ENCODE peak calls at places on chromosome 11, in four cellular contexts. V, O, R and N are unnamed samples.
A peak's percentile ranks its signal among the peaks of the same experiment; 100 is the strongest.

GRCh38 chr11:66317322-66317765 is 500 bp upstream of the CD248 start:
- DNase-seq in V (no peak), O (no peak), R (no peak), N (no peak)

GRCh38 chr11:61429346-61429690 is 457 bp downstream of the CPSF7 start:
- DNase-seq in V (peak; percentile 73), O (peak; percentile 1), R (peak; percentile 69), N (peak; percentile 49)

GRCh38 chr11:126628790-126629621 is 273.5 kb downstream of the ST3GAL4 start:
- DNase-seq in V (no peak), O (no peak), R (no peak), N (no peak)

GRCh38 chr11:66686100-66686785 is 8.6 kb upstream of the RBM4B start:
- DNase-seq in V (no peak), O (no peak), R (no peak), N (no peak)

GRCh38 chr11:70212227-70212811 is 9.2 kb downstream of the FADD start:
- DNase-seq in V (no peak), O (no peak), R (no peak), N (no peak)

GRCh38 chr11:1087279-1087960 is 12.7 kb downstream of the MUC2 start:
- DNase-seq in V (no peak), O (no peak), R (no peak), N (no peak)

GRCh38 chr11:82080160-82080559 is 653.5 kb downstream of the FAM181B start:
- DNase-seq in V (no peak), O (no peak), R (no peak), N (no peak)

GRCh38 chr11:68750197-68750987 is 928 bp downstream of the TESMIN start:
- DNase-seq in V (peak; percentile 18), O (no peak), R (no peak), N (no peak)